ENCODE peak calls at places on chromosome 16, in nine cellular contexts. N is activated T-cell treated with anti-CD3 and anti-CD28 coated beads for 1 hour; M is stimulated activated CD4-positive, alpha-beta T cell treated with anti-CD3 and anti-CD28 coated beads, TNF-alpha, amount 100 ng/mL, for 48 hours; G is NCI-H1930; A is RPMI7951; B is T-helper 17 cell; O is omental fat pad; Z is PC-9; F is AG09319. P is an unnamed sample.
A peak's percentile ranks its signal among the peaks of the same experiment; 100 is the strongest.

GRCh38 chr16:11315499-11315898 is 29.8 kb upstream of the RMI2 start:
- DNase-seq in N (no peak), M (no peak), G (no peak), A (peak; percentile 89), B (no peak), O (no peak), Z (peak; percentile 79), F (no peak), P (no peak)

GRCh38 chr16:84482001-84482891 is 22.2 kb downstream of the MEAK7 start:
- DNase-seq in N (no peak), M (no peak), G (no peak), A (peak; percentile 56), B (no peak), O (no peak), Z (no peak), F (no peak), P (no peak)

GRCh38 chr16:86466695-86467406 is 43.5 kb upstream of the FOXF1 start:
- DNase-seq in N (no peak), M (no peak), G (no peak), A (peak; percentile 91), B (no peak), O (no peak), Z (no peak), F (no peak), P (no peak)

GRCh38 chr16:89764711-89765201 is 43.4 kb downstream of the ZNF276 start:
- DNase-seq in N (no peak), M (peak; percentile 27), G (no peak), A (peak; percentile 13), B (no peak), O (no peak), Z (no peak), F (no peak), P (no peak)

GRCh38 chr16:47045023-47045422 is 71.5 kb upstream of the DNAJA2 start:
- DNase-seq in N (no peak), M (no peak), G (no peak), A (peak; percentile 49), B (no peak), O (no peak), Z (no peak), F (no peak), P (no peak)

GRCh38 chr16:59126486-59126885 is 392.4 kb upstream of the GOT2 start:
- DNase-seq in N (no peak), M (no peak), G (no peak), A (no peak), B (no peak), O (no peak), Z (no peak), F (no peak), P (no peak)

GRCh38 chr16:30924086-30924714 is 828 bp downstream of the FBXL19 start:
- DNase-seq in N (no peak), M (no peak), G (no peak), A (no peak), B (no peak), O (no peak), Z (no peak), F (no peak), P (no peak)

GRCh38 chr16:14377326-14377725 is 252.7 kb downstream of the PARN start:
- DNase-seq in N (no peak), M (no peak), G (no peak), A (peak; percentile 82), B (no peak), O (no peak), Z (no peak), F (peak; percentile 14), P (no peak)

GRCh38 chr16:30787613-30788378 is 791 bp upstream of the ZNF629 start:
- DNase-seq in N (no peak), M (no peak), G (no peak), A (no peak), B (no peak), O (no peak), Z (no peak), F (no peak), P (no peak)

GRCh38 chr16:69909043-69909442 is 42.1 kb upstream of the CLEC18A start:
- DNase-seq in N (no peak), M (no peak), G (no peak), A (no peak), B (no peak), O (no peak), Z (no peak), F (no peak), P (no peak)

GRCh38 chr16:1464196-1464893 is 10.5 kb downstream of the CLCN7 start:
- DNase-seq in N (no peak), M (no peak), G (no peak), A (no peak), B (no peak), O (no peak), Z (no peak), F (no peak), P (no peak)

GRCh38 chr16:69187387-69187890 is 475 bp downstream of the SNTB2 start:
- DNase-seq in N (peak; percentile 22), M (no peak), G (no peak), A (peak; percentile 40), B (peak; percentile 21), O (no peak), Z (peak; percentile 33), F (no peak), P (peak; percentile 11)

GRCh38 chr16:27113341-27113841 is 46.7 kb downstream of the C16orf82 start:
- DNase-seq in N (no peak), M (no peak), G (no peak), A (no peak), B (no peak), O (no peak), Z (no peak), F (no peak), P (no peak)

GRCh38 chr16:86372193-86372592 is 138.1 kb upstream of the FOXF1 start:
- DNase-seq in N (no peak), M (no peak), G (no peak), A (no peak), B (no peak), O (no peak), Z (no peak), F (no peak), P (no peak)

GRCh38 chr16:10514369-10515055 is 65.9 kb downstream of the EMP2 start:
- DNase-seq in N (peak; percentile 14), M (no peak), G (no peak), A (peak; percentile 52), B (peak; percentile 14), O (no peak), Z (peak; percentile 70), F (peak; percentile 39), P (peak; percentile 22)

GRCh38 chr16:3431779-3432219 is 11.5 kb downstream of the ZNF597 start:
- DNase-seq in N (peak; percentile 17), M (peak; percentile 32), G (no peak), A (no peak), B (peak; percentile 12), O (no peak), Z (no peak), F (no peak), P (no peak)

GRCh38 chr16:47965439-47965838 is 190.4 kb downstream of the ABCC12 start:
- DNase-seq in N (no peak), M (no peak), G (no peak), A (peak; percentile 66), B (no peak), O (no peak), Z (no peak), F (no peak), P (no peak)